ENCODE peak calls at places on chromosomes 3 and 15, in seven cellular contexts. C is cardiac muscle cell, Z is brain microvascular endothelial cell, S is stomach, H is fibroblast of the aortic adventitia, W is lower lobe of right lung, N is uterus. U is an unnamed sample.

GRCh38 chr15:96472647-96473046 is 142.1 kb downstream of the NR2F2 start:
- DNase-seq in C (no peak), Z (no peak), S (no peak), H (no peak), W (no peak), N (no peak), U (no peak)

GRCh38 chr3:97278506-97278905 is 464.1 kb downstream of the EPHA6 start:
- DNase-seq in C (no peak), Z (no peak), S (no peak), H (no peak), W (no peak), N (no peak), U (no peak)

GRCh38 chr3:42149537-42150426 is 58.6 kb downstream of the TRAK1 start:
- DNase-seq in C (no peak), Z (no peak), S (peak), H (no peak), W (peak), N (no peak), U (no peak)

GRCh38 chr15:34362047-34362773 is 4.8 kb downstream of the LPCAT4 start:
- DNase-seq in C (no peak), Z (no peak), S (peak), H (no peak), W (no peak), N (no peak), U (no peak)

GRCh38 chr15:52349062-52349700 is 53.6 kb upstream of the MYO5C start:
- DNase-seq in C (no peak), Z (peak), S (no peak), H (no peak), W (no peak), N (no peak), U (no peak)

GRCh38 chr15:41394924-41395323 is 7.4 kb downstream of the NDUFAF1 start:
- DNase-seq in C (no peak), Z (no peak), S (no peak), H (no peak), W (no peak), N (no peak), U (no peak)

GRCh38 chr3:60025071-60026055 is 975.5 kb upstream of the CFAP20DC start:
- DNase-seq in C (no peak), Z (peak), S (no peak), H (peak), W (no peak), N (no peak), U (no peak)

GRCh38 chr15:60399246-60399915 is 1.6 kb upstream of the ANXA2 start:
- DNase-seq in C (no peak), Z (no peak), S (no peak), H (no peak), W (no peak), N (peak), U (no peak)

GRCh38 chr3:43102773-43103480 is 3.0 kb downstream of the POMGNT2 start:
- DNase-seq in C (peak), Z (no peak), S (no peak), H (peak), W (no peak), N (no peak), U (no peak)

GRCh38 chr15:53802672-53803071 is 43.2 kb upstream of the WDR72 start:
- DNase-seq in C (no peak), Z (no peak), S (no peak), H (no peak), W (no peak), N (no peak), U (no peak)

GRCh38 chr3:64444619-64445317 is 219.5 kb upstream of the PRICKLE2 start:
- DNase-seq in C (no peak), Z (no peak), S (no peak), H (no peak), W (no peak), N (no peak), U (no peak)

GRCh38 chr3:50354850-50355249 is 4.2 kb downstream of the CYB561D2 start:
- DNase-seq in C (no peak), Z (no peak), S (no peak), H (no peak), W (no peak), N (no peak), U (no peak)

GRCh38 chr15:97960364-97961066 is at the start of gene ARRDC4:
- DNase-seq in C (peak), Z (peak), S (peak), H (peak), W (peak), N (peak), U (peak)

GRCh38 chr15:66714543-66714981 is 12.5 kb downstream of the SMAD6 start:
- DNase-seq in C (peak), Z (no peak), S (no peak), H (peak), W (no peak), N (no peak), U (no peak)

GRCh38 chr3:126897943-126898342 is 85.0 kb upstream of the PLXNA1 start:
- DNase-seq in C (no peak), Z (no peak), S (no peak), H (no peak), W (no peak), N (no peak), U (no peak)

GRCh38 chr3:20846081-20846480 is 660.1 kb upstream of the SGO1 start:
- DNase-seq in C (no peak), Z (no peak), S (no peak), H (no peak), W (no peak), N (no peak), U (no peak)

GRCh38 chr3:45646051-45646585 is 43.1 kb upstream of the SACM1L start:
- DNase-seq in C (no peak), Z (no peak), S (no peak), H (no peak), W (peak), N (no peak), U (no peak)

GRCh38 chr3:177490626-177491025 is 293.3 kb upstream of the TBL1XR1 start:
- DNase-seq in C (no peak), Z (no peak), S (no peak), H (no peak), W (no peak), N (no peak), U (no peak)

GRCh38 chr15:68363353-68363752 is 68.6 kb downstream of the ITGA11 start:
- DNase-seq in C (no peak), Z (peak), S (no peak), H (peak), W (no peak), N (no peak), U (no peak)

GRCh38 chr3:126322181-126322967 is 34.8 kb downstream of the KLF15 start:
- DNase-seq in C (no peak), Z (no peak), S (no peak), H (no peak), W (peak), N (peak), U (no peak)

GRCh38 chr3:122132949-122133540 is 50.4 kb upstream of the CASR start:
- DNase-seq in C (no peak), Z (no peak), S (no peak), H (no peak), W (no peak), N (no peak), U (no peak)

GRCh38 chr3:30819067-30819798 is 75.2 kb downstream of the GADL1 start:
- DNase-seq in C (no peak), Z (no peak), S (no peak), H (no peak), W (no peak), N (no peak), U (no peak)

GRCh38 chr3:177743491-177743890 is 546.2 kb upstream of the TBL1XR1 start:
- DNase-seq in C (no peak), Z (no peak), S (no peak), H (no peak), W (no peak), N (no peak), U (no peak)

GRCh38 chr3:101722394-101723173 is 1.8 kb upstream of the CEP97 start:
- DNase-seq in C (no peak), Z (no peak), S (no peak), H (no peak), W (no peak), N (no peak), U (peak)

GRCh38 chr3:46934508-46935167 is 41.9 kb downstream of the CCDC12 start:
- DNase-seq in C (peak), Z (no peak), S (no peak), H (peak), W (peak), N (no peak), U (no peak)

GRCh38 chr3:143951351-143951971 is 20.2 kb upstream of the DIPK2A start:
- DNase-seq in C (peak), Z (peak), S (no peak), H (peak), W (no peak), N (no peak), U (peak)

GRCh38 chr15:59741274-59741906 is 52.3 kb upstream of the BNIP2 start:
- DNase-seq in C (peak), Z (peak), S (no peak), H (peak), W (no peak), N (no peak), U (no peak)

GRCh38 chr3:194128202-194128907 is 7.6 kb upstream of the HES1 start:
- DNase-seq in C (peak), Z (peak), S (no peak), H (no peak), W (no peak), N (no peak), U (peak)

GRCh38 chr15:40322531-40323238 is 807 bp upstream of the INAFM2 start:
- DNase-seq in C (peak), Z (no peak), S (no peak), H (no peak), W (no peak), N (no peak), U (no peak)

GRCh38 chr15:43799209-43799944 is 643 bp downstream of the SERINC4 start:
- DNase-seq in C (no peak), Z (no peak), S (no peak), H (no peak), W (no peak), N (no peak), U (peak)

GRCh38 chr3:197595470-197596185 is 39.9 kb upstream of the BDH1 start:
- DNase-seq in C (no peak), Z (no peak), S (no peak), H (peak), W (no peak), N (no peak), U (no peak)

GRCh38 chr15:36278219-36278618 is 301.2 kb upstream of the CDIN1 start:
- DNase-seq in C (peak), Z (peak), S (no peak), H (peak), W (no peak), N (no peak), U (peak)

GRCh38 chr15:29613951-29614382 is 208.3 kb downstream of the TJP1 start:
- DNase-seq in C (no peak), Z (no peak), S (no peak), H (no peak), W (no peak), N (no peak), U (peak)

GRCh38 chr15:51168700-51169099 is 74.0 kb upstream of the TNFAIP8L3 start:
- DNase-seq in C (no peak), Z (no peak), S (no peak), H (peak), W (no peak), N (no peak), U (no peak)

GRCh38 chr15:81069356-81069755 is 64.7 kb upstream of the CFAP161 start:
- DNase-seq in C (no peak), Z (no peak), S (no peak), H (no peak), W (no peak), N (no peak), U (no peak)

GRCh38 chr3:133414021-133414392 is 14.2 kb downstream of the BFSP2 start:
- DNase-seq in C (no peak), Z (no peak), S (no peak), H (no peak), W (no peak), N (no peak), U (no peak)

GRCh38 chr3:134483195-134483890 is 2.4 kb downstream of the ANAPC13 start:
- DNase-seq in C (peak), Z (peak), S (no peak), H (peak), W (no peak), N (no peak), U (no peak)

GRCh38 chr3:78845605-78846004 is 922.2 kb downstream of the ROBO1 start:
- DNase-seq in C (no peak), Z (no peak), S (no peak), H (no peak), W (no peak), N (no peak), U (no peak)

GRCh38 chr3:138092023-138092422 is 23.4 kb downstream of the DZIP1L start:
- DNase-seq in C (peak), Z (peak), S (no peak), H (peak), W (no peak), N (no peak), U (no peak)

GRCh38 chr3:100179692-100180349 is 65.5 kb upstream of the FILIP1L start:
- DNase-seq in C (no peak), Z (no peak), S (no peak), H (no peak), W (no peak), N (no peak), U (no peak)
- TF ChIP-seq CTCF in C (no peak), Z (no peak), S (no peak), H (no peak), W (no peak), N (no peak), U (no peak)

GRCh38 chr3:11507719-11508118 is 136.0 kb downstream of the VGLL4 start:
- DNase-seq in C (no peak), Z (no peak), S (no peak), H (no peak), W (no peak), N (no peak), U (no peak)
- H3K4me3 ChIP-seq in C (no peak), Z (no peak), S (no peak), H (no peak), W (no peak), N (no peak), U (no peak)

GRCh38 chr3:171829841-171830559 is 13.1 kb upstream of the TMEM212 start:
- DNase-seq in C (peak), Z (peak), S (peak), H (peak), W (peak), N (peak), U (peak)
- TF ChIP-seq CTCF in C (peak), Z (peak), S (no peak), H (peak), W (peak), N (peak), U (peak)

DNA sequence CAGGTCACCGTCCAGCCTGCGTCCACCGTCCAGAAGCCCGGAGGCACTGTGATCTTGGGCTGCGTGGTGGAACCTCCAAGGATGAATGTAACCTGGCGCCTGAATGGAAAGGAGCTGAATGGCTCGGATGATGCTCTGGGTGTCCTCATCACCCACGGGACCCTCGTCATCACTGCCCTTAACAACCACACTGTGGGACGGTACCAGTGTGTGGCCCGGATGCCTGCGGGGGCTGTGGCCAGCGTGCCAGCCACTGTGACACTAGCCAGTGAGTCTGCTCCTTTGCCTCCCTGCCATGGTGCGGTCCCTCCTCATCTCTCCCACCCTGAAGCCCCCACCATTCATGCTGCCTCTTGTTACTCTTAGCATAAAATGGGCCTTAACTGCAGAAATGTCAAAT is 39.2 kb downstream of the BOC start:
- DNase-seq in C (no peak), Z (no peak), S (no peak), H (no peak), W (no peak), N (no peak), U (no peak)
- H3K4me3 ChIP-seq in C (no peak), Z (no peak), S (no peak), H (no peak), W (no peak), N (no peak), U (no peak)

GRCh38 chr3:196547067-196547466 is 21.3 kb downstream of the WDR53 start:
- DNase-seq in C (no peak), Z (no peak), S (no peak), H (no peak), W (no peak), N (no peak), U (no peak)
- TF ChIP-seq CTCF in C (no peak), Z (no peak), S (no peak), H (no peak), W (no peak), N (no peak), U (no peak)

GRCh38 chr15:33195283-33195682 is 769 bp upstream of the FMN1 start:
- DNase-seq in C (no peak), Z (no peak), S (no peak), H (no peak), W (no peak), N (no peak), U (no peak)
- H3K4me3 ChIP-seq in C (peak), Z (peak), S (peak), H (peak), W (peak), N (peak), U (peak)

GRCh38 chr3:187738089-187738399 is 7.2 kb downstream of the BCL6 start:
- DNase-seq in C (no peak), Z (no peak), S (no peak), H (no peak), W (no peak), N (no peak), U (no peak)

GRCh38 chr3:187739125-187739560 is 6.1 kb downstream of the BCL6 start:
- DNase-seq in C (no peak), Z (no peak), S (peak), H (no peak), W (no peak), N (no peak), U (no peak)

GRCh38 chr3:187738400-187739124 is 6.7 kb downstream of the BCL6 start:
- DNase-seq in C (peak), Z (peak), S (peak), H (peak), W (peak), N (peak), U (peak)

GRCh38 chr3:187736418-187736871 is 8.8 kb downstream of the BCL6 start:
- DNase-seq in C (peak), Z (peak), S (no peak), H (peak), W (peak), N (no peak), U (no peak)

DNA sequence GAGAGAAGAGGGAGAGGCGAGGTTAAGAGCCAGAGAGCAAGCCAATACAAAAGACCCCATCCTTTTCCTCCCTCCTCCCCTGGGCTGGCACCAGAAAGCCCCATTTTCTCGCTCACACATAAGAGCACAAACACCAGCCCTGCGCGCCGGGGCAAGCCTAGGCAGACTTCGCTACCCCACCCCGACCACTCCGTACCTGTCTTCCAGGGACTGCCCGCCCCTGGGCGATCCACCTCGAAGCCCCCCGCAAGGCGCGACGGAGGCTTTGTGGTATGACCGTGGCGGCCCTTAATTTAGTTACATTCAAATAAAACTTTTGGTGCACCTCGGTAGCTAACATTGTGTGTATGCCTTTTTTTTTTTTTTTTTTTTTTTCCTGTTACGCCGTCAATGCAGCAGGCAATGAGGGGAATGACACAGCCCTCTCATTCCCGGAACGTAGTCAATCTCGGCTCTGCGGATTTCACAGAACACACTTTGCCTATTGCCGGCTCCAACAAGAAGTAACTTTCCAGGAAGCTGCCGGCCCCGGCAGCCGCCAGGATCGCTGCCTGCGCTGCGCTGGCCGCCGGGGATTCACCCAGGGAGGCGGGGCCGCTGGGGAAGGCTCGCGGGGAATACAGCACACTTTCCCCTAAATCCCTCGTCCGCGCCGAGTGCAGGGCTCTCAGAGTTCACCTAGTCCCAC is 7.7 kb downstream of the BCL6 start:
- DNase-seq in C (peak), Z (peak), S (peak), H (peak), W (peak), N (peak), U (no peak)
- TF ChIP-seq CTCF in C (no peak), Z (peak), S (no peak), H (peak), W (no peak), N (no peak), U (no peak)

GRCh38 chr3:107662109-107662477 is 139.3 kb downstream of the BBX start:
- DNase-seq in C (peak), Z (peak), S (no peak), H (peak), W (no peak), N (peak), U (peak)
- H3K4me3 ChIP-seq in C (no peak), Z (peak), S (peak), H (peak), W (peak), N (no peak), U (no peak)